ENCODE peak calls at places on chromosomes 16 and 17, in nine cellular contexts. A is EL; I is mesothelial cell of epicardium; T is amygdala; B is tibial artery; P is effector CD8-positive, alpha-beta T cell; F is NCI-H748 treated with DMSO at 0.1 percent for 48 hours; K is stimulated activated CD4-positive, alpha-beta T cell treated with anti-CD3 and anti-CD28 coated beads, Interleukin-4, amount 100 ng/mL, for 1 hour; R is GM19239. C is an unnamed sample.

GRCh38 chr17:58224315-58224714 is 5.3 kb upstream of the MKS1 start:
- DNase-seq in B (no peak), T (no peak), P (no peak), K (no peak), A (peak; percentile 78), F (no peak), R (no peak), I (no peak), C (peak; percentile 33)

GRCh38 chr16:67284699-67285646 is 5.6 kb downstream of the PLEKHG4 start:
- DNase-seq in T (peak; percentile 11), K (no peak), B (no peak), R (no peak), A (no peak), F (peak; percentile 21), P (no peak), I (no peak), C (peak; percentile 22)

GRCh38 chr17:44536090-44536960 is 21.0 kb upstream of the FZD2 start:
- DNase-seq in I (no peak), F (no peak), A (peak; percentile 54), B (no peak), K (no peak), R (no peak), T (no peak), P (no peak), C (no peak)

GRCh38 chr16:89410794-89411309 is 79.5 kb downstream of the ANKRD11 start:
- DNase-seq in I (no peak), B (peak; percentile 75), A (peak; percentile 70), T (no peak), K (no peak), F (no peak), P (no peak), R (no peak), C (peak; percentile 61)

GRCh38 chr16:89646906-89647305 is 10.6 kb downstream of the CHMP1A start:
- DNase-seq in B (no peak), A (no peak), K (no peak), T (no peak), R (no peak), P (no peak), F (no peak), I (no peak), C (no peak)

GRCh38 chr16:47323241-47323640 is 137.6 kb downstream of the ITFG1 start:
- DNase-seq in R (no peak), F (no peak), T (no peak), I (no peak), A (no peak), P (no peak), B (no peak), K (no peak), C (no peak)

GRCh38 chr16:73124665-73125064 is 76.7 kb upstream of the ZFHX3 start:
- DNase-seq in P (no peak), I (no peak), F (no peak), R (no peak), B (no peak), A (no peak), T (no peak), K (no peak), C (no peak)

GRCh38 chr16:89187337-89188063 is 12.8 kb downstream of the SLC22A31 start:
- DNase-seq in R (no peak), A (peak; percentile 36), F (no peak), I (peak; percentile 14), K (peak; percentile 39), P (no peak), B (no peak), T (no peak), C (peak; percentile 65)

GRCh38 chr16:74984194-74984669 is 691 bp downstream of the WDR59 start:
- DNase-seq in R (no peak), K (peak; percentile 22), F (no peak), P (no peak), I (no peak), B (no peak), T (no peak), A (peak; percentile 34), C (peak; percentile 60)

GRCh38 chr17:4708436-4708835 is 2.0 kb upstream of the ARRB2 start:
- DNase-seq in T (no peak), A (no peak), I (no peak), F (peak; percentile 17), P (peak; percentile 40), B (no peak), K (peak; percentile 42), R (no peak), C (peak; percentile 74)

GRCh38 chr16:48526058-48526957 is 83.7 kb downstream of the N4BP1 start:
- DNase-seq in A (no peak), T (no peak), I (no peak), R (no peak), P (no peak), B (no peak), F (no peak), K (peak; percentile 30), C (peak; percentile 95)

GRCh38 chr17:69757794-69758430 is 317.1 kb upstream of the KCNJ16 start:
- DNase-seq in T (no peak), R (no peak), P (no peak), B (no peak), F (no peak), A (peak; percentile 90), I (no peak), K (no peak), C (no peak)

GRCh38 chr17:56772442-56772841 is 61.3 kb downstream of the C17orf67 start:
- DNase-seq in B (no peak), R (no peak), P (no peak), F (no peak), I (no peak), T (no peak), A (no peak), K (no peak), C (no peak)

GRCh38 chr16:75053791-75054555 is 55.1 kb downstream of the ZNRF1 start:
- DNase-seq in K (no peak), T (peak; percentile 27), B (peak; percentile 38), I (no peak), R (no peak), A (no peak), F (peak; percentile 74), P (no peak), C (peak; percentile 85)

GRCh38 chr16:87499189-87499486 is 6.3 kb upstream of the ZCCHC14 start:
- DNase-seq in F (no peak), P (no peak), A (peak; percentile 76), T (no peak), R (no peak), B (no peak), K (no peak), I (no peak), C (no peak)

GRCh38 chr17:8163978-8164814 is 1.4 kb upstream of the VAMP2 start:
- DNase-seq in T (no peak), K (peak; percentile 66), B (peak; percentile 79), F (no peak), P (peak; percentile 56), I (no peak), R (no peak), A (peak; percentile 59), C (peak; percentile 88)

GRCh38 chr17:46772013-46772878 is 46.2 kb downstream of the WNT3 start:
- DNase-seq in I (no peak), P (no peak), F (peak; percentile 56), B (no peak), A (peak; percentile 69), R (peak; percentile 49), K (no peak), T (peak; percentile 18), C (peak; percentile 79)

GRCh38 chr16:69397821-69398521 is 12.2 kb upstream of the TERF2 start:
- DNase-seq in R (no peak), F (no peak), T (peak; percentile 26), I (no peak), A (peak; percentile 86), B (peak; percentile 41), P (no peak), K (no peak), C (peak; percentile 79)

GRCh38 chr16:3564889-3565141 is 12.4 kb downstream of the NLRC3 start:
- DNase-seq in K (no peak), I (no peak), A (no peak), F (no peak), T (no peak), P (no peak), B (no peak), R (no peak), C (no peak)

GRCh38 chr17:65074778-65075250 is 18.3 kb upstream of the GNA13 start:
- DNase-seq in K (no peak), I (peak; percentile 24), R (no peak), P (no peak), F (no peak), A (no peak), B (no peak), T (no peak), C (peak; percentile 37)

GRCh38 chr17:80960797-80961452 is 30.7 kb upstream of the CHMP6 start:
- DNase-seq in I (no peak), K (no peak), F (no peak), B (no peak), R (no peak), T (no peak), A (no peak), P (no peak), C (no peak)

GRCh38 chr16:30747799-30748633 is at the start of gene PHKG2:
- DNase-seq in B (peak; percentile 99), T (peak; percentile 94), A (peak; percentile 99), I (peak; percentile 96), K (peak; percentile 96), R (peak; percentile 98), P (peak; percentile 94), F (peak; percentile 87), C (peak; percentile 99)

GRCh38 chr17:78812849-78813248 is 27.8 kb downstream of the USP36 start:
- DNase-seq in F (no peak), K (no peak), T (no peak), I (no peak), A (no peak), P (no peak), R (no peak), B (peak; percentile 43), C (no peak)

GRCh38 chr17:2347805-2348685 is 10.7 kb downstream of the SGSM2 start:
- DNase-seq in I (no peak), K (no peak), P (no peak), T (peak; percentile 22), F (peak; percentile 83), B (no peak), A (peak; percentile 80), R (no peak), C (peak; percentile 93)

GRCh38 chr17:61504697-61505096 is 52.5 kb downstream of the TBX4 start:
- DNase-seq in P (no peak), R (no peak), B (no peak), T (no peak), I (no peak), K (no peak), F (no peak), A (peak; percentile 92), C (no peak)

GRCh38 chr17:45355087-45355486 is 38.3 kb upstream of the MAP3K14 start:
- DNase-seq in A (peak; percentile 32), I (no peak), T (no peak), F (no peak), P (no peak), R (no peak), B (no peak), K (no peak), C (peak; percentile 77)

GRCh38 chr17:12047977-12048376 is 27.3 kb downstream of the MAP2K4 start:
- DNase-seq in F (no peak), K (no peak), B (no peak), P (no peak), T (no peak), I (no peak), A (peak; percentile 37), R (no peak), C (peak; percentile 0)

GRCh38 chr16:426115-426905 is 861 bp downstream of the RAB11FIP3 start:
- DNase-seq in P (no peak), T (peak; percentile 14), A (peak; percentile 15), B (no peak), R (peak; percentile 45), F (no peak), K (no peak), I (no peak), C (peak; percentile 50)

GRCh38 chr17:4565209-4566141 is 5.1 kb upstream of the GGT6 start:
- DNase-seq in I (no peak), F (peak; percentile 86), K (peak; percentile 49), T (peak; percentile 26), R (no peak), P (peak; percentile 33), B (peak; percentile 55), A (peak; percentile 78), C (peak; percentile 91)

GRCh38 chr16:56910654-56911539 is 21.0 kb upstream of the HERPUD1 start:
- DNase-seq in A (peak; percentile 89), I (no peak), T (no peak), R (no peak), B (peak; percentile 35), P (no peak), K (no peak), F (no peak), C (peak; percentile 66)